ENCODE peak calls at places on chromosome 14, in four cellular contexts. X, F, R and H are unnamed samples.

GRCh38 chr14:104826197-104826857 is 25.4 kb downstream of the ZBTB42 start:
- DNase-seq in F (peak; percentile 66), X (peak; percentile 89), R (peak; percentile 77), H (peak; percentile 91)

GRCh38 chr14:102088012-102088792 is 1.4 kb upstream of the HSP90AA1 start:
- DNase-seq in F (no peak), X (no peak), R (peak; percentile 54), H (no peak)

GRCh38 chr14:52339262-52339661 is 25.1 kb downstream of the PTGER2 start:
- DNase-seq in F (no peak), X (no peak), R (no peak), H (no peak)

GRCh38 chr14:75514673-75515630 is 7.3 kb upstream of the BATF start:
- DNase-seq in F (no peak), R (peak; percentile 52), X (no peak), H (no peak)

GRCh38 chr14:43651185-43651787 is 855.8 kb downstream of the FSCB start:
- DNase-seq in R (no peak), X (no peak), F (no peak), H (no peak)

GRCh38 chr14:100994082-100994481 is 90.6 kb upstream of the RTL1 start:
- DNase-seq in X (no peak), F (no peak), R (no peak), H (no peak)

GRCh38 chr14:54597795-54598443 is 31.0 kb downstream of the SAMD4A start:
- DNase-seq in X (no peak), F (peak; percentile 61), R (peak; percentile 36), H (no peak)

GRCh38 chr14:90536092-90536491 is 139.3 kb downstream of the CALM1 start:
- DNase-seq in X (no peak), F (no peak), R (no peak), H (no peak)

GRCh38 chr14:29911815-29912214 is 15.8 kb downstream of the PRKD1 start:
- DNase-seq in R (no peak), X (no peak), F (no peak), H (no peak)

GRCh38 chr14:104865631-104866441 is 768 bp downstream of the CEP170B start:
- DNase-seq in X (peak; percentile 85), F (peak; percentile 64), R (peak; percentile 60), H (no peak)

GRCh38 chr14:101843038-101843437 is 81.5 kb downstream of the PPP2R5C start:
- DNase-seq in F (no peak), R (no peak), X (no peak), H (no peak)

GRCh38 chr14:89618821-89619551 is 202.0 kb upstream of the FOXN3 start:
- DNase-seq in R (peak; percentile 70), X (no peak), F (peak; percentile 48), H (no peak)

GRCh38 chr14:59771577-59771976 is 99.0 kb downstream of the RTN1 start:
- DNase-seq in F (no peak), R (peak; percentile 60), X (no peak), H (no peak)

GRCh38 chr14:96212140-96212539 is 7.5 kb downstream of the BDKRB2 start:
- DNase-seq in R (no peak), X (no peak), F (no peak), H (no peak)

GRCh38 chr14:63174760-63175191 is 29.5 kb upstream of the RHOJ start:
- DNase-seq in R (peak; percentile 83), X (no peak), F (peak; percentile 75), H (no peak)

GRCh38 chr14:106657460-106657859 is 1131.1 kb downstream of the TMEM121 start:
- DNase-seq in F (no peak), X (no peak), R (no peak), H (no peak)

GRCh38 chr14:73723799-73724621 is 9.8 kb upstream of the PNMA1 start:
- DNase-seq in R (peak; percentile 99), F (peak; percentile 97), X (peak; percentile 92), H (no peak)

GRCh38 chr14:36504805-36505192 is 15.2 kb downstream of the NKX2-1 start:
- DNase-seq in R (no peak), X (no peak), F (no peak), H (no peak)

GRCh38 chr14:95770777-95771176 is 56.9 kb upstream of the TCL1A start:
- DNase-seq in R (no peak), X (no peak), F (no peak), H (no peak)

GRCh38 chr14:75985618-75986438 is at the start of gene IFT43:
- DNase-seq in X (peak; percentile 93), R (peak; percentile 77), F (peak; percentile 66), H (peak; percentile 94)

GRCh38 chr14:61478971-61479473 is 157.6 kb downstream of the PRKCH start:
- DNase-seq in F (no peak), X (no peak), R (no peak), H (no peak)

GRCh38 chr14:105351920-105352871 is 37.6 kb downstream of the PACS2 start:
- DNase-seq in X (peak; percentile 86), R (peak; percentile 94), F (peak; percentile 78), H (no peak)

GRCh38 chr14:22002860-22003284 is 329.3 kb upstream of the OR4E1 start:
- DNase-seq in R (no peak), F (no peak), X (no peak), H (no peak)

GRCh38 chr14:100767003-100767787 is 40.5 kb downstream of the DLK1 start:
- DNase-seq in X (no peak), F (no peak), R (no peak), H (peak; percentile 50)

GRCh38 chr14:37618498-37619041 is 23.1 kb downstream of the TTC6 start:
- DNase-seq in R (no peak), F (no peak), X (no peak), H (no peak)

GRCh38 chr14:51382506-51382905 is 142.5 kb downstream of the TMX1 start:
- DNase-seq in X (peak; percentile 95), F (no peak), R (no peak), H (no peak)

GRCh38 chr14:56752428-56752827 is 57.9 kb downstream of the OTX2 start:
- DNase-seq in F (no peak), R (no peak), X (no peak), H (no peak)

GRCh38 chr14:104320611-104321086 is 182.3 kb downstream of the KIF26A start:
- DNase-seq in X (no peak), F (no peak), R (no peak), H (no peak)

GRCh38 chr14:22432348-22432976 is 156.6 kb downstream of the DAD1 start:
- DNase-seq in F (peak; percentile 76), X (no peak), R (peak; percentile 98), H (no peak)

GRCh38 chr14:32345311-32345771 is 16.2 kb downstream of the AKAP6 start:
- DNase-seq in R (peak; percentile 62), X (no peak), F (no peak), H (no peak)

GRCh38 chr14:31955941-31956579 is 121.0 kb upstream of the ARHGAP5 start:
- DNase-seq in R (no peak), X (no peak), F (no peak), H (no peak)

GRCh38 chr14:31208546-31209424 is 1.2 kb upstream of the HECTD1 start:
- DNase-seq in X (peak; percentile 11), R (no peak), F (no peak), H (no peak)

GRCh38 chr14:67413806-67414769 is 2.1 kb upstream of the PLEK2 start:
- DNase-seq in F (peak; percentile 77), R (peak; percentile 69), X (peak; percentile 92), H (no peak)

GRCh38 chr14:105582639-105583038 is 56.3 kb downstream of the TMEM121 start:
- DNase-seq in R (no peak), X (peak; percentile 82), F (no peak), H (peak; percentile 92)

DNA sequence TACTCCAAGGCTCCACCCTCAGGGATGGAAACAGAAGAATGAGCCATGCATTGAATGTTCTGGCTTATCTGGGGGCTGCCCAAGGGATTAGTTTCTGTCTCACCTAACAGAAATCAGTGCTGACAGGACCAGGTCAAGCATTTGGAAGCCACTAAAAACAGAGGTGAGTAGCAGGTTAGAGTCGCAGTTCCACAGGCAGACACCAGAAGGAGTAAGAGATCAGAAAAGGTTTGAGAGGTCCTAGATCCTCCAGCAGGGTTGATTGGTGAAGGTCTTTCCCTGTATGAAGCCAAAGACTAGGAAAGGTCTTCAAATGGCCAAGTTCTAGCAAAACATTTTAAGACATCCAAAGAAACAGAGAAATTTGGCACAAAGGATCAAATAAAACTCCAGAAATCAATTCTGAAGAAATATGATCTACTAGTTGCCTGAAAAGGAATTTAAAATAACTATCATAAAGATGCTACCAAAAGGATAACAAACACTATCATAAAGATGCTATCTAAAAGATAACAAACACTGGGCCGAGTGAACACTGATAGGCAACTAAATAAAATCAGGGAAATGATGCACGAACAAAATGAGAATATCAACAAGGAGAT is 19.5 kb upstream of the TTC9 start:
- DNase-seq in F (peak; percentile 32), R (peak; percentile 76), X (no peak), H (no peak)
- TF ChIP-seq CTCF in F (peak; percentile 81), R (peak; percentile 97), X (peak; percentile 88), H (peak; percentile 81)

GRCh38 chr14:92199763-92200162 is 78.0 kb downstream of the CPSF2 start:
- DNase-seq in F (no peak), X (no peak), R (no peak), H (no peak)
- TF ChIP-seq CTCF in F (no peak), X (no peak), R (peak; percentile 20), H (peak; percentile 20)

GRCh38 chr14:68423686-68424085 is 369.2 kb downstream of the ZFP36L1 start:
- DNase-seq in R (no peak), F (no peak), X (no peak), H (no peak)

GRCh38 chr14:68421116-68421515 is 371.8 kb downstream of the ZFP36L1 start:
- DNase-seq in F (no peak), X (no peak), R (peak; percentile 16), H (no peak)

GRCh38 chr14:68427550-68427890 is 365.3 kb downstream of the ZFP36L1 start:
- DNase-seq in R (no peak), F (no peak), X (no peak), H (no peak)

GRCh38 chr14:68426661-68427549 is 366.0 kb downstream of the ZFP36L1 start:
- DNase-seq in X (no peak), F (no peak), R (no peak), H (no peak)

DNA sequence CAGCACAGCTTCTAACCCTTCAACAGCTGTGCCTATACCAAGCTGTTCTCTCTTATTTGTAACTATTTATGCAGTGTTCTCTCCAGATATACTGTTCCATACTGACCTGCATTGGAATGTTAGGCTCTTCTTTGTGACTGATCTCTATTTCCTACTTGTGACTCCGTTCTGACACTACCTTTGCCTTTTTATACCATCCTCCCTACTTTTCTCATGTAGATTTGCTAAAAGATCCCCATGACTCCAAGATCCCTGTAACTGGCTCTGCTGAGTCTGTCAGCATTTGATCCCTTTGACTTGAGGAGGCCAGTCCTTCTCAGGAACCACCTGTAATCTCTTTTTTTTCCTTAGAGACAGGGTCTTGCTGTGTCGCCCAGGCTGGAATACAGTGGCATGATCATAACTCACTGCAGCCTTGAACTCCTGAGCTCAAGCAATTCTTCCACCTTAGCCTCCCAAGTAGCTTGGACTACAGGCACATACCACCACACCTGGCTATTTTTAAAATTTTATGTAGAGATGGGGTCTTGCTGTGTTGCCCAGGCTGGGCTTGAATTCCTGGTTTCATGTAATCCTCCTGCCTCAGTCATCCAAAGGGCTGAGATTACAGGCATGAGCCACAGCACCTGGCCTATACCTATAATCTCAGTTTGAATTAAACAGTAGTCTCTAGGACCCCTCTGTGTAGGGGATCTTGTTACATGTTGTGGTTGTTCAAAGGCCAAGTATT is 368.3 kb downstream of the ZFP36L1 start:
- DNase-seq in F (no peak), X (no peak), R (no peak), H (no peak)
- TF ChIP-seq CTCF in F (no peak), X (no peak), R (no peak), H (no peak)

GRCh38 chr14:40417777-40418401 is 985.7 kb upstream of the FBXO33 start:
- DNase-seq in F (no peak), R (no peak), X (no peak), H (no peak)
- TF ChIP-seq CTCF in F (no peak), R (peak; percentile 42), X (peak; percentile 75), H (peak; percentile 80)